ENCODE peak calls at places on chromosomes 4 and X, in nine cellular contexts. H is fibroblast of lung, Q is neural progenitor cell, R is heart left ventricle, X is psoas muscle, J is endodermal cell, Y is WERI-Rb-1, N is upper lobe of left lung, C is heart right ventricle. L is an unnamed sample.

GRCh38 chrX:48473718-48473990 is 2.3 kb upstream of the FTSJ1 start:
- DNase-seq in H (no peak), Q (no peak), R (no peak), X (no peak), J (peak; percentile 56), Y (no peak), N (no peak), C (no peak), L (no peak)

GRCh38 chrX:92270936-92271655 is 491.9 kb downstream of the PCDH11X start:
- DNase-seq in H (no peak), Q (no peak), R (no peak), X (no peak), J (peak; percentile 36), Y (no peak), N (no peak), C (no peak), L (no peak)

GRCh38 chrX:54484666-54485065 is 11.4 kb downstream of the FGD1 start:
- DNase-seq in H (no peak), Q (peak; percentile 31), R (peak; percentile 66), X (peak; percentile 21), J (peak; percentile 62), Y (no peak), N (no peak), C (peak; percentile 27), L (no peak)

GRCh38 chr4:18930487-18930886 is 908.9 kb upstream of the LCORL start:
- DNase-seq in H (no peak), Q (no peak), R (no peak), X (no peak), J (no peak), Y (no peak), N (no peak), C (no peak), L (no peak)

GRCh38 chr4:22014222-22014741 is 65.7 kb upstream of the KCNIP4 start:
- DNase-seq in H (peak; percentile 22), Q (no peak), R (no peak), X (no peak), J (no peak), Y (no peak), N (no peak), C (no peak), L (peak; percentile 4)

GRCh38 chrX:118495958-118496762 is 545 bp downstream of the DOCK11 start:
- DNase-seq in H (peak; percentile 11), Q (peak; percentile 61), R (peak; percentile 80), X (peak; percentile 49), J (peak; percentile 66), Y (peak; percentile 8), N (peak; percentile 64), C (peak; percentile 54), L (no peak)

GRCh38 chrX:39416547-39417262 is 615.4 kb downstream of the MID1IP1 start:
- DNase-seq in H (no peak), Q (no peak), R (no peak), X (no peak), J (no peak), Y (no peak), N (no peak), C (no peak), L (no peak)

GRCh38 chr4:77232653-77233052 is 75.6 kb downstream of the CCNG2 start:
- DNase-seq in H (peak; percentile 64), Q (no peak), R (no peak), X (no peak), J (no peak), Y (no peak), N (no peak), C (no peak), L (no peak)

GRCh38 chrX:28278236-28278635 is 297.0 kb upstream of the DCAF8L1 start:
- DNase-seq in H (no peak), Q (no peak), R (no peak), X (no peak), J (no peak), Y (no peak), N (no peak), C (no peak), L (no peak)

GRCh38 chr4:14143892-14144291 is 516.4 kb upstream of the BOD1L1 start:
- DNase-seq in H (no peak), Q (no peak), R (no peak), X (no peak), J (no peak), Y (no peak), N (no peak), C (no peak), L (no peak)
- TF ChIP-seq CTCF in H (no peak), Q (peak; percentile 19), R (no peak), X (no peak), J (peak; percentile 69), Y (no peak), N (no peak), C (no peak), L (peak; percentile 15)

DNA sequence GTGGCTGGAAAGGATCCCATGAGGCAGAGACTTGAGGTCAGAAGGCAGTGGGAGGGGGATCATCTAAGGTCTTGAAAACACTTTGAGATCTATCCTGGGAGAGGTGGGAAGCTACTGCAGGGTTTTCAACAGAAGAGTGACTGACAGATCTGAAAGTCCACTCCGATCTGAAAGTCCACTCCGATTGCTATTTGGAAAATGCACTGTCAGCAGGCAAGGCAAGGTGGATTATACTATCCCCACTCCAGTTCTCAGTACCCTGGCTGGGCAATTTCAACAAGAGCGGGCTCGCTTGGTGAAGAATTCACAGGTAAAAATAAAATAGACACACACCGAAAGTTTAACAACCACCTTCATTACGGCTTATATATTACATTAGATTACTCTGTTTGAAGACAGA is 42.3 kb upstream of the C1QTNF7 start:
- DNase-seq in H (no peak), Q (no peak), R (no peak), X (no peak), J (no peak), Y (no peak), N (no peak), C (no peak), L (no peak)
- H3K4me3 ChIP-seq in H (no peak overlapping the region), Q (no peak overlapping the region), R (no peak overlapping the region), X (no peak overlapping the region), J (no peak overlapping the region), Y (no peak overlapping the region), N (no peak overlapping the region), C (no peak overlapping the region), L (no peak overlapping the region)

GRCh38 chr4:66169341-66169740 is 499.1 kb upstream of the EPHA5 start:
- DNase-seq in H (peak; percentile 26), Q (peak; percentile 51), R (no peak), X (no peak), J (peak; percentile 67), Y (peak; percentile 21), N (no peak), C (no peak), L (peak; percentile 3)
- TF ChIP-seq CTCF in H (no peak), Q (peak; percentile 68), R (no peak), X (no peak), J (peak; percentile 78), Y (no peak), N (no peak), C (no peak), L (no peak)

GRCh38 chr4:170656506-170656905 is 566.8 kb upstream of the AADAT start:
- DNase-seq in H (no peak), Q (no peak), R (no peak), X (no peak), J (no peak), Y (no peak), N (no peak), C (no peak), L (no peak)
- H3K4me3 ChIP-seq in H (no peak overlapping the region), Q (no peak overlapping the region), R (no peak overlapping the region), X (no peak overlapping the region), J (no peak overlapping the region), Y (no peak overlapping the region), N (no peak overlapping the region), C (no peak overlapping the region), L (no peak overlapping the region)

GRCh38 chrX:50684871-50685270 is 129.1 kb downstream of the SHROOM4 start:
- DNase-seq in H (no peak), Q (no peak), R (no peak), X (no peak), J (no peak), Y (no peak), N (no peak), C (no peak), L (no peak)

GRCh38 chrX:50677789-50678188 is 136.2 kb downstream of the SHROOM4 start:
- DNase-seq in H (no peak), Q (no peak), R (no peak), X (no peak), J (no peak), Y (no peak), N (no peak), C (no peak), L (no peak)

GRCh38 chrX:50680990-50681389 is 133.0 kb downstream of the SHROOM4 start:
- DNase-seq in H (no peak), Q (peak; percentile 12), R (no peak), X (no peak), J (peak; percentile 75), Y (no peak), N (no peak), C (no peak), L (no peak)
- TF ChIP-seq CTCF in H (no peak), Q (peak; percentile 60), R (peak; percentile 43), X (peak; percentile 23), J (peak; percentile 78), Y (peak; percentile 12), N (no peak), C (peak; percentile 18), L (no peak)

GRCh38 chrX:10579018-10579752 is 41.2 kb downstream of the MID1 start:
- DNase-seq in H (peak; percentile 82), Q (no peak), R (no peak), X (no peak), J (no peak), Y (no peak), N (no peak), C (no peak), L (peak; percentile 52)
- H3K4me3 ChIP-seq in H (no peak overlapping the region), Q (no peak overlapping the region), R (no peak overlapping the region), X (no peak overlapping the region), J (no peak overlapping the region), Y (no peak overlapping the region), N (no peak overlapping the region), C (no peak overlapping the region), L (no peak overlapping the region)

GRCh38 chr4:170990989-170991589 is 822.1 kb upstream of the GALNTL6 start:
- DNase-seq in H (no peak), Q (peak; percentile 78), R (no peak), X (no peak), J (peak; percentile 80), Y (peak; percentile 66), N (no peak), C (no peak), L (no peak)
- TF ChIP-seq CTCF in H (no peak), Q (peak; percentile 75), R (no peak), X (no peak), J (peak; percentile 82), Y (peak; percentile 92), N (peak; percentile 10), C (no peak), L (no peak)

GRCh38 chr4:154490261-154490588 is 1.4 kb downstream of the DCHS2 start:
- DNase-seq in H (no peak), Q (peak; percentile 46), R (no peak), X (peak; percentile 12), J (peak; percentile 83), Y (no peak), N (no peak), C (no peak), L (no peak)
- H3K4me3 ChIP-seq in H (no peak overlapping the region), Q (peak overlapping the region; percentile 55), R (peak overlapping the region; percentile 12), X (peak overlapping the region; percentile 49), J (no peak overlapping the region), Y (no peak overlapping the region), N (peak overlapping the region; percentile 36), C (no peak overlapping the region), L (no peak overlapping the region)

DNA sequence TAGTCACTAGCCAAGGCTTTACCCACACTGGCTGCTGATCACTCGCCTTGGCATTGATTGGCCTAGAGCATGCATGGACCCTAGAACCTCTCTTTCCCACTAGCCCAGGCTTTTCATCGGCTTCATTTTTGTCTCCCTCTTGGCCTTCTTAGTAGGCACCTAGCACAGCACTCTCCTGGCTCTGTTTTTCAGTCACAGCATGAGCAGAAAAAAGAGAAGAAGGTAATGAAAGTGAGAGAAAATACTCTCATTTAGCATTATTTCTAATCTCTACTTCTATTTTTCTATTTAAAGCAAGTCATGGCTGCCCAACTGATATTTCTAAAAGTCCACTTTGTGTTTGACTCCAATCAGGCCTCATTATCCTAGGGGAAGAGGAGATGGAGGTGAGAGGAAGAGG is 267.2 kb downstream of the FBXO8 start:
- DNase-seq in H (no peak), Q (no peak), R (no peak), X (no peak), J (no peak), Y (no peak), N (no peak), C (no peak), L (no peak)
- TF ChIP-seq CTCF in H (no peak), Q (no peak), R (no peak), X (no peak), J (no peak), Y (no peak), N (no peak), C (no peak), L (no peak)

L was measured in fibroblast of villous mesenchyme.